ENCODE peak calls at places on chromosomes 12 and 14, in nine cellular contexts. One of them, this sample, is unnamed.

GRCh38 chr12:31650927-31651326 is 8.6 kb upstream of the ETFBKMT start:
- DNase-seq in MM.1S: no peak
- DNase-seq in ELR: no peak
- DNase-seq in stromal cell of bone marrow: no peak
- DNase-seq in NCI-H187: no peak
- DNase-seq in colonic mucosa: peak
- DNase-seq in endothelial cell: no peak
- DNase-seq in CD8-positive, alpha-beta memory T cell: no peak
- DNase-seq in activated CD4-positive, alpha-beta T cell treated with anti-CD3 and anti-CD28 coated beads, Interleukin-2, amount 50 U/mL, for 48 hours: no peak
- DNase-seq in this sample: no peak

GRCh38 chr12:116434155-116435065 is 124.8 kb upstream of the MAP1LC3B2 start:
- DNase-seq in MM.1S: no peak
- DNase-seq in ELR: peak
- DNase-seq in stromal cell of bone marrow: peak
- DNase-seq in NCI-H187: no peak
- DNase-seq in colonic mucosa: peak
- DNase-seq in endothelial cell: peak
- DNase-seq in CD8-positive, alpha-beta memory T cell: no peak
- DNase-seq in activated CD4-positive, alpha-beta T cell treated with anti-CD3 and anti-CD28 coated beads, Interleukin-2, amount 50 U/mL, for 48 hours: no peak
- DNase-seq in this sample: peak

GRCh38 chr12:76726626-76727025 is 37.3 kb upstream of the ZDHHC17 start:
- DNase-seq in MM.1S: no peak
- DNase-seq in ELR: no peak
- DNase-seq in stromal cell of bone marrow: no peak
- DNase-seq in NCI-H187: no peak
- DNase-seq in colonic mucosa: no peak
- DNase-seq in endothelial cell: no peak
- DNase-seq in CD8-positive, alpha-beta memory T cell: no peak
- DNase-seq in activated CD4-positive, alpha-beta T cell treated with anti-CD3 and anti-CD28 coated beads, Interleukin-2, amount 50 U/mL, for 48 hours: no peak
- DNase-seq in this sample: no peak

GRCh38 chr14:95014036-95014435 is 143.3 kb downstream of the DICER1 start:
- DNase-seq in MM.1S: no peak
- DNase-seq in ELR: no peak
- DNase-seq in stromal cell of bone marrow: no peak
- DNase-seq in NCI-H187: no peak
- DNase-seq in colonic mucosa: no peak
- DNase-seq in endothelial cell: no peak
- DNase-seq in CD8-positive, alpha-beta memory T cell: no peak
- DNase-seq in activated CD4-positive, alpha-beta T cell treated with anti-CD3 and anti-CD28 coated beads, Interleukin-2, amount 50 U/mL, for 48 hours: no peak
- DNase-seq in this sample: no peak

GRCh38 chr12:102527256-102527720 is 46.9 kb upstream of the IGF1 start:
- DNase-seq in MM.1S: no peak
- DNase-seq in ELR: peak
- DNase-seq in stromal cell of bone marrow: peak
- DNase-seq in NCI-H187: no peak
- DNase-seq in colonic mucosa: no peak
- DNase-seq in endothelial cell: no peak
- DNase-seq in CD8-positive, alpha-beta memory T cell: no peak
- DNase-seq in activated CD4-positive, alpha-beta T cell treated with anti-CD3 and anti-CD28 coated beads, Interleukin-2, amount 50 U/mL, for 48 hours: no peak
- DNase-seq in this sample: no peak

GRCh38 chr12:3135522-3136461 is 58.6 kb downstream of the TSPAN9 start:
- DNase-seq in MM.1S: peak
- DNase-seq in ELR: peak
- DNase-seq in stromal cell of bone marrow: peak
- DNase-seq in NCI-H187: peak
- DNase-seq in colonic mucosa: peak
- DNase-seq in endothelial cell: peak
- DNase-seq in CD8-positive, alpha-beta memory T cell: no peak
- DNase-seq in activated CD4-positive, alpha-beta T cell treated with anti-CD3 and anti-CD28 coated beads, Interleukin-2, amount 50 U/mL, for 48 hours: peak
- DNase-seq in this sample: peak

GRCh38 chr12:78584695-78585094 is 279.9 kb upstream of the SYT1 start:
- DNase-seq in MM.1S: peak
- DNase-seq in ELR: peak
- DNase-seq in stromal cell of bone marrow: no peak
- DNase-seq in NCI-H187: no peak
- DNase-seq in colonic mucosa: no peak
- DNase-seq in endothelial cell: peak
- DNase-seq in CD8-positive, alpha-beta memory T cell: no peak
- DNase-seq in activated CD4-positive, alpha-beta T cell treated with anti-CD3 and anti-CD28 coated beads, Interleukin-2, amount 50 U/mL, for 48 hours: no peak
- DNase-seq in this sample: no peak

GRCh38 chr14:80570930-80571298 is 359.6 kb upstream of the DIO2 start:
- DNase-seq in MM.1S: no peak
- DNase-seq in ELR: no peak
- DNase-seq in stromal cell of bone marrow: no peak
- DNase-seq in NCI-H187: no peak
- DNase-seq in colonic mucosa: no peak
- DNase-seq in endothelial cell: no peak
- DNase-seq in CD8-positive, alpha-beta memory T cell: no peak
- DNase-seq in activated CD4-positive, alpha-beta T cell treated with anti-CD3 and anti-CD28 coated beads, Interleukin-2, amount 50 U/mL, for 48 hours: no peak
- DNase-seq in this sample: no peak

GRCh38 chr12:97177482-97177881 is 270.4 kb downstream of the NEDD1 start:
- DNase-seq in MM.1S: no peak
- DNase-seq in ELR: peak
- DNase-seq in stromal cell of bone marrow: no peak
- DNase-seq in NCI-H187: no peak
- DNase-seq in colonic mucosa: no peak
- DNase-seq in endothelial cell: no peak
- DNase-seq in CD8-positive, alpha-beta memory T cell: no peak
- DNase-seq in activated CD4-positive, alpha-beta T cell treated with anti-CD3 and anti-CD28 coated beads, Interleukin-2, amount 50 U/mL, for 48 hours: no peak
- DNase-seq in this sample: no peak

GRCh38 chr12:14768823-14769405 is 34.4 kb downstream of the WBP11 start:
- DNase-seq in MM.1S: no peak
- DNase-seq in ELR: peak
- DNase-seq in stromal cell of bone marrow: no peak
- DNase-seq in NCI-H187: no peak
- DNase-seq in colonic mucosa: peak
- DNase-seq in endothelial cell: peak
- DNase-seq in CD8-positive, alpha-beta memory T cell: no peak
- DNase-seq in activated CD4-positive, alpha-beta T cell treated with anti-CD3 and anti-CD28 coated beads, Interleukin-2, amount 50 U/mL, for 48 hours: peak
- DNase-seq in this sample: no peak

GRCh38 chr14:67418368-67419174 is 6.6 kb upstream of the PLEK2 start:
- DNase-seq in MM.1S: no peak
- DNase-seq in ELR: peak
- DNase-seq in stromal cell of bone marrow: no peak
- DNase-seq in NCI-H187: no peak
- DNase-seq in colonic mucosa: peak
- DNase-seq in endothelial cell: no peak
- DNase-seq in CD8-positive, alpha-beta memory T cell: no peak
- DNase-seq in activated CD4-positive, alpha-beta T cell treated with anti-CD3 and anti-CD28 coated beads, Interleukin-2, amount 50 U/mL, for 48 hours: no peak
- DNase-seq in this sample: no peak

GRCh38 chr14:63205850-63206249 is 1.6 kb downstream of the RHOJ start:
- DNase-seq in MM.1S: no peak
- DNase-seq in ELR: no peak
- DNase-seq in stromal cell of bone marrow: no peak
- DNase-seq in NCI-H187: no peak
- DNase-seq in colonic mucosa: no peak
- DNase-seq in endothelial cell: no peak
- DNase-seq in CD8-positive, alpha-beta memory T cell: no peak
- DNase-seq in activated CD4-positive, alpha-beta T cell treated with anti-CD3 and anti-CD28 coated beads, Interleukin-2, amount 50 U/mL, for 48 hours: no peak
- DNase-seq in this sample: no peak

GRCh38 chr12:41250748-41251147 is 62.6 kb downstream of the PDZRN4 start:
- DNase-seq in MM.1S: peak
- DNase-seq in ELR: no peak
- DNase-seq in stromal cell of bone marrow: no peak
- DNase-seq in NCI-H187: no peak
- DNase-seq in colonic mucosa: no peak
- DNase-seq in endothelial cell: no peak
- DNase-seq in CD8-positive, alpha-beta memory T cell: no peak
- DNase-seq in activated CD4-positive, alpha-beta T cell treated with anti-CD3 and anti-CD28 coated beads, Interleukin-2, amount 50 U/mL, for 48 hours: no peak
- DNase-seq in this sample: no peak

GRCh38 chr12:70962226-70962794 is 41.8 kb upstream of the PTPRR start:
- DNase-seq in MM.1S: no peak
- DNase-seq in ELR: no peak
- DNase-seq in stromal cell of bone marrow: no peak
- DNase-seq in NCI-H187: no peak
- DNase-seq in colonic mucosa: no peak
- DNase-seq in endothelial cell: no peak
- DNase-seq in CD8-positive, alpha-beta memory T cell: no peak
- DNase-seq in activated CD4-positive, alpha-beta T cell treated with anti-CD3 and anti-CD28 coated beads, Interleukin-2, amount 50 U/mL, for 48 hours: no peak
- DNase-seq in this sample: no peak

This sample was measured in SJSA1.